ENCODE peak calls at places on chromosomes 2 and 18, in six cellular contexts. N is fibroblast of lung, J is coronary artery, H is trophoblast cell, X is lower lobe of right lung, E is A549. A is an unnamed sample.

GRCh38 chr2:152618188-152618564 is 99.1 kb downstream of the PRPF40A start:
- DNase-seq in E (no peak), H (no peak), N (peak; percentile 54), X (no peak), J (peak; percentile 43), A (no peak)

GRCh38 chr2:9440058-9440727 is 16.7 kb downstream of the CPSF3 start:
- DNase-seq in E (no peak), J (no peak), X (no peak), N (peak; percentile 63), H (no peak), A (no peak)

GRCh38 chr2:134205087-134205486 is 48.8 kb upstream of the MGAT5 start:
- DNase-seq in H (no peak), E (no peak), J (no peak), N (no peak), X (no peak), A (no peak)

GRCh38 chr2:119549236-119549635 is 5.0 kb downstream of the CFAP221 start:
- DNase-seq in E (no peak), N (peak; percentile 80), H (no peak), X (no peak), J (no peak), A (no peak)

GRCh38 chr2:12950957-12951656 is 234.4 kb downstream of the TRIB2 start:
- DNase-seq in E (no peak), X (no peak), J (no peak), N (peak; percentile 80), H (peak; percentile 13), A (no peak)

GRCh38 chr2:101516349-101516748 is 41.4 kb upstream of the RFX8 start:
- DNase-seq in H (no peak), N (no peak), X (no peak), J (no peak), E (no peak), A (no peak)

GRCh38 chr2:15669375-15669910 is 77.8 kb downstream of the DDX1 start:
- DNase-seq in X (no peak), J (no peak), N (no peak), E (no peak), H (no peak), A (no peak)

GRCh38 chr2:110828330-110828729 is 96.0 kb downstream of the ACOXL start:
- DNase-seq in J (no peak), H (no peak), X (no peak), E (peak; percentile 44), N (peak; percentile 7), A (no peak)

GRCh38 chr2:116810071-116810470 is 1004.4 kb upstream of the DDX18 start:
- DNase-seq in J (no peak), H (no peak), E (no peak), X (no peak), N (no peak), A (no peak)

GRCh38 chr2:120675460-120676130 is 60.1 kb upstream of the GLI2 start:
- DNase-seq in E (peak; percentile 57), N (no peak), H (peak; percentile 65), J (no peak), X (peak; percentile 72), A (peak; percentile 54)

GRCh38 chr2:20050712-20051517 is 513 bp downstream of the LAPTM4A start:
- DNase-seq in N (peak; percentile 55), X (peak; percentile 52), H (peak; percentile 53), J (peak; percentile 76), E (peak; percentile 65), A (peak; percentile 35)

GRCh38 chr18:49076767-49077166 is 126.0 kb upstream of the SMAD7 start:
- DNase-seq in E (no peak), X (no peak), H (no peak), N (no peak), J (no peak), A (no peak)

GRCh38 chr2:227506456-227506855 is 34.5 kb downstream of the AGFG1 start:
- DNase-seq in E (no peak), N (no peak), J (no peak), H (no peak), X (no peak), A (no peak)

GRCh38 chr18:43634994-43635393 is 357.7 kb upstream of the SYT4 start:
- DNase-seq in H (no peak), J (no peak), X (no peak), N (no peak), E (no peak), A (no peak)

GRCh38 chr18:53606792-53607191 is 617.7 kb downstream of the MBD2 start:
- DNase-seq in J (no peak), E (no peak), N (no peak), X (no peak), H (no peak), A (no peak)

GRCh38 chr2:37324786-37325624 is at the start of gene PRKD3:
- DNase-seq in N (peak; percentile 42), H (peak; percentile 86), J (peak; percentile 85), X (no peak), E (peak; percentile 66), A (peak; percentile 49)

GRCh38 chr2:3421541-3421940 is 42.0 kb downstream of the TRAPPC12 start:
- DNase-seq in X (no peak), J (no peak), N (no peak), E (no peak), H (no peak), A (no peak)

GRCh38 chr2:144377929-144378328 is 142.0 kb downstream of the ZEB2 start:
- DNase-seq in H (no peak), J (no peak), N (no peak), X (no peak), E (no peak), A (no peak)

GRCh38 chr2:15779381-15780041 is 160.8 kb upstream of the MYCN start:
- DNase-seq in N (no peak), J (no peak), H (no peak), E (no peak), X (no peak), A (no peak)

GRCh38 chr2:225411452-225411851 is 11.9 kb downstream of the NYAP2 start:
- DNase-seq in X (no peak), E (no peak), J (no peak), N (no peak), H (no peak), A (no peak)

GRCh38 chr2:65397122-65397521 is 35.3 kb downstream of the SPRED2 start:
- DNase-seq in X (no peak), H (peak; percentile 29), E (no peak), N (peak; percentile 71), J (no peak), A (no peak)

GRCh38 chr2:14219306-14219705 is 413.2 kb upstream of the LRATD1 start:
- DNase-seq in X (no peak), E (no peak), J (no peak), H (no peak), N (no peak), A (no peak)

GRCh38 chr2:61179701-61180639 is 18.0 kb downstream of the C2orf74 start:
- DNase-seq in H (no peak), E (no peak), J (peak; percentile 86), X (no peak), N (peak; percentile 79), A (peak; percentile 82)

GRCh38 chr2:232647261-232647660 is 13.9 kb downstream of the EFHD1 start:
- DNase-seq in N (no peak), E (no peak), X (no peak), J (no peak), H (no peak), A (peak; percentile 20)

GRCh38 chr2:229344151-229344551 is 73.1 kb upstream of the PID1 start:
- DNase-seq in H (peak; percentile 93), J (no peak), E (no peak), X (no peak), N (peak; percentile 76), A (no peak)

GRCh38 chr2:12915792-12916191 is 199.1 kb downstream of the TRIB2 start:
- DNase-seq in E (no peak), X (no peak), N (peak; percentile 64), J (no peak), H (no peak), A (no peak)

GRCh38 chr2:173588931-173589369 is 234.3 kb downstream of the CDCA7 start:
- DNase-seq in X (no peak), H (no peak), E (peak; percentile 51), N (peak; percentile 46), J (no peak), A (no peak)

GRCh38 chr2:221895366-221896121 is 323.4 kb upstream of the EPHA4 start:
- DNase-seq in J (no peak), N (peak; percentile 70), H (no peak), E (no peak), X (no peak), A (no peak)
- H3K4me3 ChIP-seq in J (no peak overlapping the region), N (no peak overlapping the region), H (no peak overlapping the region), E (no peak overlapping the region), X (no peak overlapping the region), A (no peak overlapping the region)

DNA sequence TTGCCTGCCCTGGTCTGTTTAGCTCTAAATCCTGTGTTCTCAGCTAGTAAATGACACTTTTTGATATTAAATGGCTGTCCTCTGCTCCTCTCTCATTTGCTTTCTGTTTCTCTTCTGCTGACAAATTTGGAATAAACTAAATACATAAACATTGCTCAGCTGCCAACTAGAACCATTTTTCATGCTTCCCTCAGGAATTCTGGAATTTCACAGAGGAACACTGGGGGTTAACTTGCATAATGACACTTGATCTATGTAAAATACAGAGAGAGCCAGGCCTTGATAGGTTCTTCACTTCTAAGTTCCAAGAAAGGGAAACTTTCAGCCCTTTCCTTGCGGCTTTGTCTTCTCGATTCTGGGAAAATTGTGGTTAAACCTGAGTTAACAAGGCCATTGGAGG is 450.6 kb upstream of the ST6GAL2 start:
- DNase-seq in X (no peak), N (peak; percentile 35), H (no peak), E (no peak), J (no peak), A (no peak)
- H3K27ac ChIP-seq in X (no peak overlapping the region), N (no peak overlapping the region), H (no peak overlapping the region), E (no peak overlapping the region), J (peak overlapping the region; percentile 62), A (peak overlapping the region; percentile 66)

DNA sequence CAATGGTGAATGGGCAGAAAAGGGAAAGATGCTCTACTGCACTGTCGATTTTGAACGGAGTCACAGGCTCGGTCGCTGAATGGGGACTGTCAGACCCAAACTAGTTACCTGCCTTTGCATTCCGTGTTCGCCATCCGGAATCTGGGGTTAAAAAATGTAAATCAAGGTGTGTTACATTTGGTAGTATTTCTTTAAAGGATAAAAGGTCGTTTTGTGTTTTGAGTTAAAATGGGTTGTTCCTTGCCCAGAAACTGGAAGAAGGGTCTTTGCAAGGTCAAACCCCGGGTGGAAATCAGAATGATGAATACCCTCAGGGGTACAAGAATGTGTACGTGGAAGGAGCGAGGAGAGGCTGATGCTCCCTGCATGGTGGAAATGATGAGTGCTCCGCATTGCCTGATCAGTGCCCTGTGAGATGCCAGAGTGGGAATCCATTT is 1.0 kb downstream of the VSNL1 start:
- DNase-seq in X (no peak), N (no peak), H (no peak), J (no peak), E (no peak), A (no peak)
- H3K4me3 ChIP-seq in X (peak overlapping the region; percentile 56), N (peak overlapping the region; percentile 51), H (no peak overlapping the region), J (peak overlapping the region; percentile 73), E (no peak overlapping the region), A (peak overlapping the region; percentile 72)

DNA sequence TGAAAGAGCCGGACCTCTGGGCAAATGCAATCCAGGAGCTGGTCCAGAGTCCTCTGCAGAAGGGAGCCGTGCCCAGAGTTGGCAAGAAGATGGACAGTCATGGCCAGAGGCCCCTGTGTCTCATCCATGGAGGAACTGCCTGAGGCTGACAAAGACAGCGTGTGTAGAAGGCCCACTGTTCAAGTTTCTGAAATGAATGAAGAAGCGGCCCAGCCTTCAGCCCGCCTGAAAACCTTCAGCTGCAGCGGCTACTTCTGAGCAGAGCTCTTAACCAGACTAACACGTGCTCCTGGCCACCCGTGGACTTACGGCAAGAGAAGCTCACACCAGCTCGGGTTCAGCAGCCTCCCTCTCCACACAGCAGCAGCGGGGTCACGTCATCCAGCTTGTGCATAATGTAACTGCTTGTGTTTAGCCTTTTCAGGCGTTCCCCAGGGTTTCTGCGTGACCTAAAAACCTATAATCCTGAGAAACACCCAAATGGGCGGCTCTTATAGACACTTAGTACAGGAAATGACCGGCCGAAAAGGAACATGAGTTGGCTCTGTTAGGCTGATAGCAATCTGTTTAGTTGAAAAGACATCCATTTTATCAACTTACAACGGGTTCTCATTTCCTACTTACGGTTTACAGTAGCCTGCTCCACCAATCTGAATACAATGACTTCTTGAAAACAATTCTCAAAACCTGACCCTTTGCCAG is at the start of gene FAM124B:
- DNase-seq in H (peak; percentile 14), X (peak; percentile 66), E (no peak), N (no peak), J (no peak), A (peak; percentile 64)
- H3K27ac ChIP-seq in H (no peak within 1 kb of the TSS), X (peak within 1 kb of the TSS; percentile 79), E (no peak within 1 kb of the TSS), N (no peak within 1 kb of the TSS), J (peak within 1 kb of the TSS; percentile 63), A (peak within 1 kb of the TSS; percentile 83)

A was measured in left ventricle myocardium inferior.